ENCODE peak calls at places on chromosomes 2 and 18, in eight cellular contexts. Y is body of pancreas, Z is A549, K is endothelial cell of umbilical vein, D is cardiac fibroblast, A is choroid plexus epithelial cell, G is NT2/D1, F is AG09309. E is an unnamed sample.

GRCh38 chr18:36633961-36634412 is 194.8 kb downstream of the TPGS2 start:
- DNase-seq in Y (no peak), Z (no peak), K (no peak), D (no peak), A (no peak), G (no peak), F (no peak), E (no peak)

GRCh38 chr2:241066171-241066892 is 35.8 kb downstream of the MTERF4 start:
- DNase-seq in Y (no peak), Z (no peak), K (no peak), D (no peak), A (no peak), G (no peak), F (no peak), E (no peak)

GRCh38 chr2:130241041-130241707 is 42.9 kb upstream of the TUBA3E start:
- DNase-seq in Y (no peak), Z (peak; percentile 94), K (peak; percentile 61), D (peak; percentile 7), A (peak; percentile 43), G (no peak), F (no peak), E (no peak)

GRCh38 chr2:102451968-102452367 is 21.1 kb upstream of the SLC9A4 start:
- DNase-seq in Y (no peak), Z (no peak), K (no peak), D (peak; percentile 21), A (peak; percentile 20), G (no peak), F (no peak), E (no peak)

GRCh38 chr2:142877265-142877756 is at the start of gene KYNU:
- DNase-seq in Y (no peak), Z (peak; percentile 92), K (no peak), D (peak; percentile 30), A (peak; percentile 64), G (no peak), F (no peak), E (no peak)

GRCh38 chr2:38308821-38309220 is 68.3 kb downstream of the ATL2 start:
- DNase-seq in Y (no peak), Z (no peak), K (no peak), D (no peak), A (no peak), G (no peak), F (no peak), E (no peak)

GRCh38 chr2:86216577-86217555 is 17.6 kb downstream of the MRPL35 start:
- DNase-seq in Y (no peak), Z (no peak), K (no peak), D (peak; percentile 43), A (peak; percentile 61), G (no peak), F (no peak), E (no peak)

GRCh38 chr2:101426808-101427207 is 39.5 kb upstream of the CREG2 start:
- DNase-seq in Y (no peak), Z (no peak), K (no peak), D (no peak), A (no peak), G (no peak), F (no peak), E (no peak)

GRCh38 chr2:113080134-113080533 is 12.4 kb downstream of the IL1F10 start:
- DNase-seq in Y (no peak), Z (peak; percentile 32), K (peak; percentile 17), D (peak; percentile 31), A (peak; percentile 39), G (peak; percentile 28), F (no peak), E (no peak)

GRCh38 chr2:120402508-120402907 is 56.6 kb downstream of the INHBB start:
- DNase-seq in Y (no peak), Z (no peak), K (no peak), D (no peak), A (no peak), G (no peak), F (no peak), E (no peak)

GRCh38 chr2:3595985-3596384 is 1.1 kb downstream of the COLEC11 start:
- DNase-seq in Y (no peak), Z (no peak), K (no peak), D (no peak), A (no peak), G (no peak), F (no peak), E (no peak)

GRCh38 chr2:229153307-229153706 is 117.8 kb downstream of the PID1 start:
- DNase-seq in Y (no peak), Z (no peak), K (no peak), D (no peak), A (no peak), G (no peak), F (no peak), E (no peak)

GRCh38 chr2:190996338-190996946 is 17.5 kb downstream of the STAT1 start:
- DNase-seq in Y (peak; percentile 18), Z (peak; percentile 54), K (peak; percentile 48), D (peak; percentile 50), A (peak; percentile 60), G (no peak), F (no peak), E (no peak)

GRCh38 chr2:220708366-220708765 is 863.7 kb downstream of the EPHA4 start:
- DNase-seq in Y (no peak), Z (no peak), K (no peak), D (peak; percentile 11), A (peak; percentile 73), G (no peak), F (peak; percentile 59), E (no peak)

GRCh38 chr18:68215931-68216330 is 499.0 kb downstream of the TMX3 start:
- DNase-seq in Y (no peak), Z (no peak), K (no peak), D (peak; percentile 55), A (peak; percentile 73), G (no peak), F (peak; percentile 61), E (no peak)

GRCh38 chr2:191114403-191114886 is 36.3 kb downstream of the STAT4 start:
- DNase-seq in Y (no peak), Z (peak; percentile 4), K (no peak), D (peak; percentile 14), A (peak; percentile 51), G (no peak), F (no peak), E (no peak)

GRCh38 chr2:232903989-232904388 is 33.9 kb downstream of the SNORC start:
- DNase-seq in Y (no peak), Z (no peak), K (no peak), D (no peak), A (no peak), G (no peak), F (no peak), E (no peak)

DNA sequence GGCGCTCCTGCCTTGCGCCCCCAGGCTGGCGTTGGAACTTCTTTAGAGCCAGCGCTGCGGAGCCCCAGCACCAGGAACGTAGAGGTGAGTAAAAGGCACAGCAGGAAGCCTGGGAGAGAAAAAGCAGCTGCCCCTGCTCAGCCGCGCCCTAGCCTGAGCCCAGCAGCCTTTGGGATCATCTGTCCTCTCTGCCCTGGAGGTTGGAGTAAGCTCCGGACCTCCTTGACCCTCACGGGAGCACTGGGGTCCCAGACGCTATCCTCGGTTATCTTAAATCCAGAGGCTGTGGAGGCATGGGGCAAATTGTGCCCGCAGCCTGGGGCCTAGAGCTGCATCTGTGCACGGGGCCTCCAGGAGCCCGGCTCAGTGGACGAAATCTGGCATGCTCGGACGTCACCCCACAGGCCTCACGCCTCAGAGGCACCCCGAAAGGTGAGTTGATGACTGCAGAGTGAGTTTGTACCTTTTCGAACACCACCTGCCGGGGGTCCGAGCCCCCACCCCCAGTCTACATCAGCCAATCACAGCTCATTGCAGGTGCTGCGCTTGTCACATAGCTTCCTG is 1.6 kb upstream of the SLC66A2 start:
- DNase-seq in Y (no peak), Z (no peak), K (no peak), D (no peak), A (no peak), G (no peak), F (no peak), E (no peak)
- H3K4me3 ChIP-seq in Y (no peak overlapping the region), Z (no peak overlapping the region), K (no peak overlapping the region), D (no peak overlapping the region), A (no peak overlapping the region), G (no peak overlapping the region), F (no peak overlapping the region), E (no peak overlapping the region)

GRCh38 chr2:167188596-167188967 is 300.3 kb downstream of the XIRP2 start:
- DNase-seq in Y (peak; percentile 23), Z (no peak), K (no peak), D (no peak), A (no peak), G (no peak), F (no peak), E (no peak)

GRCh38 chr2:167196461-167197252 is 308.4 kb downstream of the XIRP2 start:
- DNase-seq in Y (peak; percentile 51), Z (no peak), K (peak; percentile 54), D (peak; percentile 65), A (peak; percentile 94), G (no peak), F (no peak), E (no peak)

GRCh38 chr2:167190053-167190452 is 301.8 kb downstream of the XIRP2 start:
- DNase-seq in Y (peak; percentile 64), Z (no peak), K (no peak), D (peak; percentile 63), A (peak; percentile 46), G (no peak), F (no peak), E (no peak)

GRCh38 chr2:167191588-167191987 is 303.3 kb downstream of the XIRP2 start:
- DNase-seq in Y (no peak), Z (no peak), K (no peak), D (no peak), A (peak; percentile 53), G (no peak), F (no peak), E (no peak)

DNA sequence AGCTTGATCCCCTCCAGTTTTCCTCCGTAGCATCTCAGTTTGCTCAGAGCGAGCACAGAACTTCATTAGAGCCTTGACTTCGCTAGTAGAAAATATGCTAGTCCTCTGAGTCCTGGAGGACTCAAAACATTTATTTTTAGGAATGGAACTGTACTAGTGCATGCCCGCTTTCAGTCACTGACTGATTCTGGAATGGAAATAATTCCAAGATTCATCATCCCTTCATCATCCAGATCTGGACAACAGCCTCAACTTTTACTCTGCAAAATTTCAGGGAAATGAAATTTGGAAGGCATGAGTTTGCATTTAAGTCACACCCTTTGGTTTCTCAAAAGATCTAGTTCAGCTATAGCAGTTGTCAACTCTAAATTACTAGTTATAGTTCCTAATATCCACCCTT is 304.6 kb downstream of the XIRP2 start:
- DNase-seq in Y (no peak), Z (no peak), K (no peak), D (no peak), A (peak; percentile 50), G (no peak), F (no peak), E (no peak)
- H3K4me3 ChIP-seq in Y (no peak overlapping the region), Z (no peak overlapping the region), K (no peak overlapping the region), D (no peak overlapping the region), A (no peak overlapping the region), G (no peak overlapping the region), F (no peak overlapping the region), E (no peak overlapping the region)

DNA sequence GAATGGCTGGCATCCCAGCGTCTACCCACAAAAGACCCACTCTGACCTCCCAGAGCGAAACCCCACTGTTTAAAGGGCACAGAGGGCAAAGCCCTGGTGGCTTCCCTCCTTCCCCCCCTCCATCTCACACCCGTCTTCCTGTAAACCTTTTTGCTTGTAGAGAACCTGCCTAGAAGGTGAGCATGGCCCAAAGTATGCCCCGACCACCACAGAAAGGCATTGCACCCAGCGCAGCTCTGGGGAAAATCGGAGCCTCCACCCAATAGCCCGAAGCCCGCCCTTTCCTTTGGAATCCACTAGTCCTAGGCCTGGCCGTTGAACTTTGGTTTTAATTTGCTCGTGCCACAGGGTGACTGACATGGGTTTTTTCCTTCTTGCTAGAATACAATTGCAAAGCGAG is 22.6 kb downstream of the DIPK1C start:
- DNase-seq in Y (no peak), Z (no peak), K (no peak), D (no peak), A (no peak), G (no peak), F (no peak), E (no peak)
- H3K4me3 ChIP-seq in Y (no peak overlapping the region), Z (no peak overlapping the region), K (no peak overlapping the region), D (no peak overlapping the region), A (no peak overlapping the region), G (no peak overlapping the region), F (no peak overlapping the region), E (no peak overlapping the region)

GRCh38 chr2:186544255-186544675 is 45.6 kb upstream of the ITGAV start:
- DNase-seq in Y (no peak), Z (peak; percentile 85), K (peak; percentile 98), D (peak; percentile 93), A (peak; percentile 92), G (no peak), F (peak; percentile 50), E (no peak)
- H3K4me3 ChIP-seq in Y (no peak overlapping the region), Z (peak overlapping the region; percentile 6), K (peak overlapping the region; percentile 15), D (no peak overlapping the region), A (no peak overlapping the region), G (no peak overlapping the region), F (no peak overlapping the region), E (no peak overlapping the region)

E was measured in lung.